ENCODE peak calls at places on chromosomes 4 and X, in five cellular contexts. Y, F, U, A and R are unnamed samples.
A peak's percentile ranks its signal among the peaks of the same experiment; 100 is the strongest.

GRCh38 chrX:20973038-20973437 is 401.2 kb upstream of the CNKSR2 start:
- DNase-seq in Y (no peak), F (no peak), U (no peak), A (no peak), R (no peak)

GRCh38 chr4:84673475-84674230 is 90.7 kb downstream of the CDS1 start:
- DNase-seq in Y (no peak), F (no peak), U (no peak), A (no peak), R (no peak)

GRCh38 chr4:74555231-74555630 is 110.3 kb downstream of the AREG start:
- DNase-seq in Y (no peak), F (no peak), U (no peak), A (no peak), R (no peak)

GRCh38 chrX:130654409-130654970 is 248.5 kb downstream of the ENOX2 start:
- DNase-seq in Y (no peak), F (no peak), U (no peak), A (no peak), R (no peak)

GRCh38 chr4:38422850-38423249 is 241.1 kb upstream of the KLF3 start:
- DNase-seq in Y (no peak), F (no peak), U (no peak), A (no peak), R (no peak)

GRCh38 chrX:71994601-71995000 is 84.0 kb downstream of the NHSL2 start:
- DNase-seq in Y (no peak), F (no peak), U (no peak), A (no peak), R (no peak)

GRCh38 chr4:184824776-184825393 is 883 bp downstream of the ACSL1 start:
- DNase-seq in Y (no peak), F (peak; percentile 71), U (no peak), A (peak; percentile 26), R (no peak)

GRCh38 chr4:81757706-81758105 is 286.0 kb upstream of the RASGEF1B start:
- DNase-seq in Y (no peak), F (no peak), U (no peak), A (no peak), R (no peak)

GRCh38 chrX:69156638-69157037 is 8.6 kb downstream of the PJA1 start:
- DNase-seq in Y (no peak), F (no peak), U (no peak), A (no peak), R (no peak)

GRCh38 chr4:99382745-99383360 is 30.3 kb upstream of the ADH1C start:
- DNase-seq in Y (no peak), F (no peak), U (no peak), A (no peak), R (no peak)

GRCh38 chr4:141807073-141807472 is 170.7 kb downstream of the IL15 start:
- DNase-seq in Y (no peak), F (no peak), U (no peak), A (no peak), R (no peak)

GRCh38 chrX:9770319-9770718 is 4.7 kb upstream of the GPR143 start:
- DNase-seq in Y (no peak), F (no peak), U (no peak), A (no peak), R (no peak)

GRCh38 chr4:144174401-144175067 is 34.0 kb upstream of the GYPA start:
- DNase-seq in Y (no peak), F (no peak), U (no peak), A (no peak), R (no peak)

GRCh38 chr4:105149771-105150170 is 3.1 kb downstream of the TET2 start:
- DNase-seq in Y (no peak), F (no peak), U (no peak), A (no peak), R (no peak)

GRCh38 chr4:47451657-47452056 is 11.8 kb downstream of the COMMD8 start:
- DNase-seq in Y (no peak), F (no peak), U (no peak), A (no peak), R (no peak)

GRCh38 chr4:85500110-85500867 is 25.3 kb downstream of the ARHGAP24 start:
- DNase-seq in Y (no peak), F (no peak), U (no peak), A (no peak), R (no peak)

GRCh38 chr4:157196050-157196449 is 24.5 kb upstream of the GRIA2 start:
- DNase-seq in Y (no peak), F (no peak), U (no peak), A (no peak), R (no peak)

GRCh38 chr4:140078366-140078765 is 75.6 kb downstream of the MAML3 start:
- DNase-seq in Y (no peak), F (no peak), U (peak; percentile 36), A (no peak), R (no peak)

GRCh38 chr4:122842984-122843531 is 16.4 kb downstream of the FGF2 start:
- DNase-seq in Y (peak; percentile 21), F (no peak), U (no peak), A (no peak), R (peak; percentile 74)

GRCh38 chr4:624705-625590 is at the start of gene PDE6B:
- DNase-seq in Y (no peak), F (no peak), U (no peak), A (no peak), R (no peak)

GRCh38 chr4:56302775-56303174 is 84.5 kb downstream of the AASDH start:
- DNase-seq in Y (no peak), F (no peak), U (no peak), A (no peak), R (no peak)

GRCh38 chrX:10726647-10727046 is 106.3 kb upstream of the MID1 start:
- DNase-seq in Y (no peak), F (no peak), U (no peak), A (no peak), R (no peak)

GRCh38 chr4:15729910-15730533 is 27.2 kb downstream of the BST1 start:
- DNase-seq in Y (no peak), F (no peak), U (no peak), A (no peak), R (no peak)

GRCh38 chrX:129836827-129837226 is 6.9 kb downstream of the ZDHHC9 start:
- DNase-seq in Y (no peak), F (no peak), U (no peak), A (no peak), R (no peak)

GRCh38 chr4:110467400-110467799 is 8.6 kb upstream of the ENPEP start:
- DNase-seq in Y (no peak), F (no peak), U (no peak), A (no peak), R (no peak)

GRCh38 chr4:110108960-110109359 is 89.5 kb downstream of the ELOVL6 start:
- DNase-seq in Y (no peak), F (no peak), U (no peak), A (no peak), R (no peak)

GRCh38 chr4:174631901-174632758 is 109.8 kb upstream of the HPGD start:
- DNase-seq in Y (no peak), F (no peak), U (no peak), A (no peak), R (no peak)

DNA sequence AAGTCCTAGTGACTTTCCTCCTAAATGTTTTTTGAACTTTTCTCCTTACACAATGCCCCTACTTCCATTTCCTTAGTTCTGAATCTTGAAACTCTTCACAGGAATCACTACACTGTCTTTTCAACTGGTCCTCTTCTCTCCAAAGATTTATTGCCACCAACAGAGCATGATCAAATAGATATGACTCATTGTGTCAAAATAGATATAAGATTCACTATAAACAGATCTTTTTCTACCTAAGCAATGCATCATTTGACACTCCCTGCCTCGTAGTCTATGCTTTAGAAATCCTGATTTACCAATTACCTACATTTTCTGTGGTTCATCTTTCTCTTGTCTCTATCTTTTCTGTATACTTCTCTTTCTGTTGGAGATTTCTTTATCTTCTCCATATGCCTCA is 789.6 kb upstream of the SLIT2 start:
- DNase-seq in Y (no peak), F (no peak), U (no peak), A (no peak), R (no peak)
- H3K9me3 ChIP-seq in Y (no peaks in the 10 kb centered on the region), F (no peaks in the 10 kb centered on the region), U (no peaks in the 10 kb centered on the region), A (no peaks in the 10 kb centered on the region), R (no peaks in the 10 kb centered on the region)

GRCh38 chr4:8169763-8170162 is 11.2 kb upstream of the ABLIM2 start:
- DNase-seq in Y (no peak), F (no peak), U (no peak), A (no peak), R (no peak)

GRCh38 chr4:8168832-8169598 is 10.4 kb upstream of the ABLIM2 start:
- DNase-seq in Y (no peak), F (no peak), U (no peak), A (no peak), R (no peak)

GRCh38 chr4:8167291-8167690 is 8.7 kb upstream of the ABLIM2 start:
- DNase-seq in Y (no peak), F (no peak), U (no peak), A (no peak), R (no peak)

GRCh38 chr4:8167815-8168214 is 9.2 kb upstream of the ABLIM2 start:
- DNase-seq in Y (no peak), F (no peak), U (no peak), A (no peak), R (no peak)

GRCh38 chr4:8168232-8168631 is 9.6 kb upstream of the ABLIM2 start:
- DNase-seq in Y (no peak), F (no peak), U (no peak), A (no peak), R (no peak)
- TF ChIP-seq CTCF in Y (peak; percentile 38), F (no peak), U (peak; percentile 26), A (peak; percentile 25), R (peak; percentile 15)

GRCh38 chr4:153116801-153117200 is 87.4 kb upstream of the TRIM2 start:
- DNase-seq in Y (no peak), F (no peak), U (no peak), A (no peak), R (no peak)
- H3K27ac ChIP-seq in Y (no peak overlapping the region), F (no peak overlapping the region), U (no peak overlapping the region), A (no peak overlapping the region), R (peak overlapping the region; percentile 88)

GRCh38 chr4:76718021-76718420 is 179.9 kb downstream of the SOWAHB start:
- DNase-seq in Y (no peak), F (no peak), U (no peak), A (no peak), R (no peak)
- H3K9me3 ChIP-seq in Y (no peaks in the 10 kb centered on the region), F (no peaks in the 10 kb centered on the region), U (no peaks in the 10 kb centered on the region), A (no peaks in the 10 kb centered on the region), R (no peaks in the 10 kb centered on the region)

DNA sequence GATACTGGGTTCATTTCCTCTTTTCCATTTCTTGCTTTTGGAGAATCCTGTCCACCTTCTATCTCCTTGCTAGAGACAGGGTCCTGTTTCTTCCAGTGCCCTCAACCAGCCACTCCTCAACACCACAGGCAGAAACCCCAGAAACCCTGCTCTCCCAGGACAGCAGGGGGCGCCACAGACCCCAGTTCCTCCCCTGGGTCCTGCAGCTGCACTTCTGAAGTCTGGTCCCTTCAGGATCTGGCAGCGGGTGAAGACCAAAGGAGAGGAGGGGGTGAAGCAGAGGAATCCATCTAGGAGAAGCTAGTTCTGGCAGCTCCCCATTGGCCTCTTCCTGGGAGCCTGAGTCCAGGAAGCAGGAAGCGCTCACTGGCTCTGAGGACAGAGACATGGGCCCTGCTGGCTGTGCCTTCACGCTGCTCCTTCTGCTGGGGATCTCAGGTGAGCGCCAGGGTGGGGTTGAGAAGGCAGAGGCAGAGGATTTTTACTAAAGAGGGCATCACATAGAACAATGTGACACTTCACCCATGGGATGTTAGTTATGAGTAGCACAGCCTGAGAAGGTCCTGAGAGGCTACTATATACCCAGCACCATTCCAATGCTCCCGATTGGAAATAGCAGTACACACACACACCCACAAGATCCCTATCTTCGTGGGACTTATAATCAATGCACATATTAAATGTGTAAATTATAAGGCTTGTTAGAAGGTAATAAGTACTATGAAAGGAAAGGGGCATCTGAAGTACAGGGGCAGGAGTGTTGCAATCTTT is at the start of gene PRSS48:
- DNase-seq in Y (peak; percentile 52), F (peak; percentile 72), U (peak; percentile 63), A (peak; percentile 16), R (no peak)
- TF ChIP-seq CTCF in Y (peak; percentile 68), F (peak; percentile 67), U (peak; percentile 81), A (no peak), R (peak; percentile 66)

GRCh38 chrX:24117288-24117687 is 32.2 kb upstream of the ZFX start:
- DNase-seq in Y (no peak), F (no peak), U (no peak), A (no peak), R (no peak)
- H3K27ac ChIP-seq in Y (no peak overlapping the region), F (no peak overlapping the region), U (peak overlapping the region; percentile 61), A (no peak overlapping the region), R (no peak overlapping the region)